ENCODE peak calls at places on chromosomes 7 and 10, in eight cellular contexts. V is dermis microvascular lymphatic vessel endothelial cell; G is stimulated activated naive CD4-positive, alpha-beta T cell; Z is sciatic nerve; P is retinal pigment epithelial cell; B is A549; H is stimulated activated CD8-positive, alpha-beta memory T cell treated with anti-CD3 and anti-CD28 coated beads, Interleukin-7, amount 100 ng/mL, for 24 hours; J is mammary epithelial cell. O is an unnamed sample.

GRCh38 chr7:149714081-149714909 is 59.1 kb downstream of the ZNF467 start:
- DNase-seq in B (peak), G (peak), J (peak), H (peak), Z (peak), V (peak), P (peak), O (peak)

GRCh38 chr7:80611779-80612178 is 26.7 kb upstream of the CD36 start:
- DNase-seq in H (no peak), V (peak), G (no peak), P (peak), B (peak), J (peak), Z (no peak), O (peak)

GRCh38 chr7:136523581-136523980 is 344.9 kb upstream of the CHRM2 start:
- DNase-seq in H (no peak), B (no peak), G (no peak), P (peak), V (no peak), Z (no peak), J (no peak), O (no peak)

GRCh38 chr7:30815016-30815854 is 44.0 kb downstream of the MINDY4 start:
- DNase-seq in B (no peak), Z (peak), G (no peak), J (no peak), V (no peak), P (no peak), H (no peak), O (no peak)

GRCh38 chr10:118564652-118565051 is 30.8 kb downstream of the PRLHR start:
- DNase-seq in H (no peak), B (peak), Z (no peak), V (peak), G (no peak), P (no peak), J (no peak), O (no peak)

GRCh38 chr10:11379771-11380170 is 231.7 kb downstream of the USP6NL start:
- DNase-seq in G (no peak), P (no peak), V (no peak), H (no peak), J (no peak), B (no peak), Z (no peak), O (no peak)

GRCh38 chr10:89980166-89980565 is 278.8 kb downstream of the KIF20B start:
- DNase-seq in V (no peak), P (no peak), J (no peak), H (no peak), Z (no peak), G (no peak), B (no peak), O (no peak)

GRCh38 chr10:77179015-77179695 is 458.5 kb downstream of the KCNMA1 start:
- DNase-seq in B (peak), Z (no peak), V (no peak), H (no peak), J (peak), G (no peak), P (peak), O (no peak)

GRCh38 chr10:124888262-124888661 is 53.7 kb upstream of the ZRANB1 start:
- DNase-seq in P (no peak), V (no peak), Z (no peak), J (no peak), B (no peak), H (no peak), G (no peak), O (peak)

GRCh38 chr7:122887198-122887597 is 938 bp upstream of the CADPS2 start:
- DNase-seq in H (no peak), G (no peak), B (peak), Z (peak), V (peak), P (peak), J (peak), O (peak)

GRCh38 chr10:24988831-24989769 is 26.9 kb downstream of the ENKUR start:
- DNase-seq in Z (no peak), J (no peak), V (no peak), P (no peak), B (no peak), G (no peak), H (no peak), O (no peak)

GRCh38 chr10:8061274-8062211 is 7.1 kb downstream of the GATA3 start:
- DNase-seq in G (no peak), H (no peak), Z (peak), B (no peak), J (peak), P (no peak), V (no peak), O (no peak)

GRCh38 chr10:92208736-92209135 is 82.1 kb downstream of the CPEB3 start:
- DNase-seq in Z (no peak), J (peak), H (no peak), B (no peak), G (no peak), V (no peak), P (peak), O (no peak)

GRCh38 chr10:110358869-110359629 is 54.3 kb upstream of the SMNDC1 start:
- DNase-seq in J (peak), H (no peak), Z (no peak), G (no peak), P (no peak), B (peak), V (no peak), O (no peak)